ENCODE peak calls at places on chromosomes 12 and 14, in seven cellular contexts. X, F, U, S, M, V and Y are unnamed samples.

GRCh38 chr12:109461846-109462766 is 15.0 kb downstream of the KCTD10 start:
- DNase-seq in X (peak; percentile 90), F (no peak), U (peak; percentile 52), S (peak; percentile 58), M (peak; percentile 93), V (peak; percentile 81), Y (peak; percentile 80)

GRCh38 chr14:64758711-64759554 is 54.7 kb downstream of the PLEKHG3 start:
- DNase-seq in X (peak; percentile 62), F (no peak), U (peak; percentile 56), S (peak; percentile 85), M (peak; percentile 45), V (no peak), Y (no peak)

GRCh38 chr14:27862684-27863083 is 903.9 kb upstream of the FOXG1 start:
- DNase-seq in X (no peak), F (no peak), U (no peak), S (no peak), M (no peak), V (no peak), Y (no peak)

GRCh38 chr14:58536975-58537374 is 100.8 kb upstream of the DACT1 start:
- DNase-seq in X (no peak), F (no peak), U (no peak), S (no peak), M (no peak), V (no peak), Y (no peak)

GRCh38 chr12:52063986-52064649 is 5.7 kb upstream of the ATG101 start:
- DNase-seq in X (peak; percentile 79), F (no peak), U (no peak), S (peak; percentile 68), M (peak; percentile 89), V (no peak), Y (no peak)

GRCh38 chr12:94516985-94517384 is 57.3 kb upstream of the CEP83 start:
- DNase-seq in X (no peak), F (no peak), U (no peak), S (no peak), M (no peak), V (no peak), Y (no peak)

GRCh38 chr14:64680013-64680674 is 24.1 kb upstream of the PLEKHG3 start:
- DNase-seq in X (no peak), F (no peak), U (peak; percentile 48), S (no peak), M (no peak), V (no peak), Y (no peak)

GRCh38 chr12:123471374-123472068 is 13.6 kb downstream of the SNRNP35 start:
- DNase-seq in X (peak; percentile 57), F (no peak), U (no peak), S (no peak), M (peak; percentile 68), V (no peak), Y (no peak)

GRCh38 chr12:77060883-77061240 is 4.5 kb downstream of the E2F7 start:
- DNase-seq in X (no peak), F (no peak), U (no peak), S (no peak), M (no peak), V (no peak), Y (no peak)

GRCh38 chr12:29783773-29784666 is at the start of gene TMTC1:
- DNase-seq in X (peak; percentile 90), F (peak; percentile 88), U (peak; percentile 51), S (peak; percentile 56), M (peak; percentile 91), V (peak; percentile 48), Y (peak; percentile 56)

GRCh38 chr12:51890135-51890464 is 2.2 kb downstream of the ANKRD33 start:
- DNase-seq in X (no peak), F (no peak), U (no peak), S (no peak), M (no peak), V (no peak), Y (no peak)

GRCh38 chr12:76158518-76159321 is 74.2 kb upstream of the NAP1L1 start:
- DNase-seq in X (no peak), F (peak; percentile 78), U (peak; percentile 55), S (peak; percentile 48), M (peak; percentile 53), V (peak; percentile 45), Y (no peak)

GRCh38 chr14:76324133-76324532 is 51.8 kb upstream of the ESRRB start:
- DNase-seq in X (no peak), F (no peak), U (no peak), S (no peak), M (no peak), V (no peak), Y (no peak)
- H3K4me1 ChIP-seq in X (peaks cover 28% of the 10 kb centered on the region), F (no peaks in the 10 kb centered on the region), U (no peaks in the 10 kb centered on the region), S (no peaks in the 10 kb centered on the region), M (peaks cover 24% of the 10 kb centered on the region), V (no peaks in the 10 kb centered on the region), Y (no peaks in the 10 kb centered on the region)

GRCh38 chr12:4084631-4085030 is 188.9 kb upstream of the CCND2 start:
- DNase-seq in X (no peak), F (no peak), U (no peak), S (no peak), M (no peak), V (no peak), Y (no peak)
- TF ChIP-seq CTCF in X (no peak), F (no peak), U (no peak), S (no peak), M (no peak), V (no peak), Y (no peak)

DNA sequence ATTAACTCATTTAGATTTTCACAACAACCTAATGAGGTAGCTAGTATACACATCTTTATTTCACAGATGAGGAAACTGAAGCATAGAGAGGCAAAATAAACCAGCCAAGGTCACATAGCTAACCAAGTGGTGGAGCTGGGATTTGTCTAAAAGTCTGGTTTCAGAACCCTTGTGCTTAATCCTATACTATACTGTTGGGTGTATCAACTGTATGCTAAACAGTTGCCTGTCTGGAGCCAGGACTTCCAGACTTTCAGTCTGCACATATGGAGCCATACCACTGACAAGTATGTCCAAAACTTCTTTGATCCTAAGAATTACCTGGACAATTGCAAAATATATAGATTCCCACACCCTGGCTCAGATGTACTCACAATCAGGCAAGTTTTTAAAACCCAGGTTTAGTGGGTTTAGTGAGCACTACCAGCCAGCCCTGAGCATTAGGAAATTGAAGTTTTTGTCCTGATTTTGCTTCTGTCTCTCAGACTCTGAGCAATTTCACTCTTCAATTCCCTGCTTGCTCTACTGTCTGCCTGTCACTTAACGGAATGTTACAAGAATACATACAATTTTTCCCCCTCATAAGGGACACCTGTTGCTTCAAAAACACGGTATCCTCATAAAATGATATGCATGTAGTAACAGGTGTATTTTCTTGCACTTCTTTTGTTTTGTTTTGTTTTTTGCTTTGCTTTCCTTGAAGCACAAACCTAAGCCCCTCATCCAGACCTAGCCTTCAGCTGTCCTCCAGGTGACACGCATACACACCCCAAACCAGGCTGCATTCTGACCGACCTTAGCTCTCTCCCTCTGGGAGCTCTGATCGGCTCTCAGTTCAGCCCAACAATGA is 9.6 kb upstream of the SALL2 start:
- DNase-seq in X (no peak), F (no peak), U (no peak), S (no peak), M (no peak), V (no peak), Y (no peak)
- H3K27me3 ChIP-seq in X (peaks cover 96% of the 10 kb centered on the region), F (no peaks in the 10 kb centered on the region), U (peaks cover 66% of the 10 kb centered on the region), S (no peaks in the 10 kb centered on the region), M (peaks cover 4% of the 10 kb centered on the region), V (no peaks in the 10 kb centered on the region), Y (peaks cover 3% of the 10 kb centered on the region)

DNA sequence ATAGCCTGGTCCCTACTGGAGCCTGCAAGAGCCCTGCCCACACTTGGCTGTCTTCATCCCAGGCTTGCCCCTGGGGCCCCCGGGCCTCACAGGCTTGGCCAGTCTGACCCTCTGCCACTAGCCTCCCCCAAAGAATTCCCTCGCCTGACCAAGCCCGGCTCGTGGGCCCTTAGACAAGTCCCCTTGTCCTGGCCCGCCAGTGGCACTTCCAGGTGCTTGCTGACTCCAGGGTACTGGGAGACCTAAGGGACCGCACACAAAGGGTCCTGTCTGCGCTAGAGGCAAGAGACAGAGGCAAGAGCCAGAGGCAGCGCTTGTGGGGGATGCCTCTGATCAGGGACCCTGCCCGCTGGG is 5.0 kb downstream of the BTBD6 start:
- DNase-seq in X (no peak), F (peak; percentile 20), U (no peak), S (no peak), M (no peak), V (no peak), Y (no peak)
- H3K4me1 ChIP-seq in X (peaks cover 34% of the 10 kb centered on the region), F (no peaks in the 10 kb centered on the region), U (peaks cover 18% of the 10 kb centered on the region), S (peaks cover under 1% of the 10 kb centered on the region), M (peaks cover 45% of the 10 kb centered on the region), V (no peaks in the 10 kb centered on the region), Y (peaks cover 4% of the 10 kb centered on the region)